ENCODE peak calls at places on chromosome 4, in ten cellular contexts. One of them, this sample, is unnamed.

GRCh38 chr4:182604161-182604591 is 313.0 kb downstream of the DCTD start:
- DNase-seq in fibroblast of the conjunctiva: no peak
- DNase-seq in central memory CD8-positive, alpha-beta T cell: no peak
- DNase-seq in GM10248: no peak
- DNase-seq in upper lobe of left lung: no peak
- DNase-seq in mammary epithelial cell: no peak
- DNase-seq in NCI-H2029: peak
- DNase-seq in NCI-H146: peak
- DNase-seq in HEK293T: no peak
- DNase-seq in stromal cell of bone marrow: no peak
- DNase-seq in this sample: no peak

GRCh38 chr4:8610858-8611610 is 18.5 kb downstream of the CPZ start:
- DNase-seq in GM10248: no peak
- DNase-seq in mammary epithelial cell: no peak
- DNase-seq in stromal cell of bone marrow: no peak
- DNase-seq in fibroblast of the conjunctiva: no peak
- DNase-seq in upper lobe of left lung: peak
- DNase-seq in HEK293T: no peak
- DNase-seq in NCI-H146: no peak
- DNase-seq in central memory CD8-positive, alpha-beta T cell: no peak
- DNase-seq in NCI-H2029: no peak
- DNase-seq in this sample: no peak

GRCh38 chr4:165716472-165716871 is 156.6 kb upstream of the TLL1 start:
- DNase-seq in upper lobe of left lung: no peak
- DNase-seq in HEK293T: no peak
- DNase-seq in stromal cell of bone marrow: no peak
- DNase-seq in fibroblast of the conjunctiva: no peak
- DNase-seq in central memory CD8-positive, alpha-beta T cell: no peak
- DNase-seq in mammary epithelial cell: no peak
- DNase-seq in NCI-H2029: no peak
- DNase-seq in NCI-H146: peak
- DNase-seq in GM10248: no peak
- DNase-seq in this sample: no peak

GRCh38 chr4:188783606-188784157 is 644.4 kb downstream of the TRIML1 start:
- DNase-seq in NCI-H2029: no peak
- DNase-seq in mammary epithelial cell: no peak
- DNase-seq in fibroblast of the conjunctiva: peak
- DNase-seq in central memory CD8-positive, alpha-beta T cell: no peak
- DNase-seq in stromal cell of bone marrow: no peak
- DNase-seq in HEK293T: no peak
- DNase-seq in NCI-H146: no peak
- DNase-seq in upper lobe of left lung: no peak
- DNase-seq in GM10248: no peak
- DNase-seq in this sample: no peak

GRCh38 chr4:153750197-153750817 is 9.5 kb downstream of the RNF175 start:
- DNase-seq in NCI-H2029: peak
- DNase-seq in NCI-H146: peak
- DNase-seq in stromal cell of bone marrow: peak
- DNase-seq in mammary epithelial cell: peak
- DNase-seq in upper lobe of left lung: no peak
- DNase-seq in HEK293T: peak
- DNase-seq in fibroblast of the conjunctiva: peak
- DNase-seq in GM10248: peak
- DNase-seq in central memory CD8-positive, alpha-beta T cell: no peak
- DNase-seq in this sample: peak

GRCh38 chr4:8368061-8368481 is 72.5 kb downstream of the ACOX3 start:
- DNase-seq in upper lobe of left lung: no peak
- DNase-seq in mammary epithelial cell: no peak
- DNase-seq in NCI-H146: no peak
- DNase-seq in stromal cell of bone marrow: no peak
- DNase-seq in fibroblast of the conjunctiva: no peak
- DNase-seq in central memory CD8-positive, alpha-beta T cell: no peak
- DNase-seq in HEK293T: no peak
- DNase-seq in GM10248: no peak
- DNase-seq in NCI-H2029: no peak
- DNase-seq in this sample: no peak

GRCh38 chr4:153255233-153255632 is 51.0 kb downstream of the TRIM2 start:
- DNase-seq in upper lobe of left lung: no peak
- DNase-seq in mammary epithelial cell: no peak
- DNase-seq in central memory CD8-positive, alpha-beta T cell: no peak
- DNase-seq in fibroblast of the conjunctiva: no peak
- DNase-seq in HEK293T: no peak
- DNase-seq in NCI-H146: no peak
- DNase-seq in stromal cell of bone marrow: no peak
- DNase-seq in GM10248: no peak
- DNase-seq in NCI-H2029: no peak
- DNase-seq in this sample: no peak

GRCh38 chr4:100816646-100817045 is 298.8 kb upstream of the EMCN start:
- DNase-seq in fibroblast of the conjunctiva: no peak
- DNase-seq in NCI-H2029: no peak
- DNase-seq in mammary epithelial cell: peak
- DNase-seq in stromal cell of bone marrow: no peak
- DNase-seq in NCI-H146: no peak
- DNase-seq in upper lobe of left lung: no peak
- DNase-seq in central memory CD8-positive, alpha-beta T cell: no peak
- DNase-seq in HEK293T: no peak
- DNase-seq in GM10248: no peak
- DNase-seq in this sample: no peak